ENCODE peak calls at places on chromosome 13, in four cellular contexts. One of them, this sample, is unnamed.

GRCh38 chr13:26007774-26008173 is 44.0 kb downstream of the SHISA2 start:
- DNase-seq in IMR-90: no peak
- DNase-seq in H9: no peak
- DNase-seq in H1: no peak
- DNase-seq in this sample: no peak

GRCh38 chr13:108033800-108034707 is 181.3 kb downstream of the LIG4 start:
- DNase-seq in IMR-90: no peak
- DNase-seq in H9: no peak
- DNase-seq in H1: no peak
- DNase-seq in this sample: no peak

GRCh38 chr13:110316196-110316595 is 9.1 kb downstream of the COL4A2 start:
- DNase-seq in IMR-90: no peak
- DNase-seq in H9: peak
- DNase-seq in H1: no peak
- DNase-seq in this sample: no peak

GRCh38 chr13:99589575-99589974 is 88.3 kb downstream of the TM9SF2 start:
- DNase-seq in IMR-90: no peak
- DNase-seq in H9: no peak
- DNase-seq in H1: no peak
- DNase-seq in this sample: no peak

GRCh38 chr13:74573654-74574053 is 439.4 kb upstream of the KLF12 start:
- DNase-seq in IMR-90: no peak
- DNase-seq in H9: peak
- DNase-seq in H1: peak
- DNase-seq in this sample: peak

GRCh38 chr13:77876176-77876575 is 42.5 kb downstream of the EDNRB start:
- DNase-seq in IMR-90: peak
- DNase-seq in H9: no peak
- DNase-seq in H1: no peak
- DNase-seq in this sample: no peak

GRCh38 chr13:110897024-110897423 is 17.8 kb downstream of the ANKRD10 start:
- DNase-seq in IMR-90: no peak
- DNase-seq in H9: no peak
- DNase-seq in H1: no peak
- DNase-seq in this sample: no peak

GRCh38 chr13:65473199-65473598 is 1756.9 kb downstream of the PCDH9 start:
- DNase-seq in IMR-90: no peak
- DNase-seq in H9: no peak
- DNase-seq in H1: no peak
- DNase-seq in this sample: no peak

GRCh38 chr13:110680852-110681251 is 25.1 kb downstream of the CARS2 start:
- DNase-seq in IMR-90: no peak
- DNase-seq in H9: peak
- DNase-seq in H1: peak
- DNase-seq in this sample: peak

GRCh38 chr13:79941752-79942151 is 399.2 kb downstream of the SPRY2 start:
- DNase-seq in IMR-90: no peak
- DNase-seq in H9: no peak
- DNase-seq in H1: no peak
- DNase-seq in this sample: no peak

GRCh38 chr13:49679244-49679643 is 12.0 kb downstream of the EBPL start:
- DNase-seq in IMR-90: peak
- DNase-seq in H9: no peak
- DNase-seq in H1: no peak
- DNase-seq in this sample: no peak

GRCh38 chr13:46565808-46566750 is 13.1 kb downstream of the LRCH1 start:
- DNase-seq in IMR-90: no peak
- DNase-seq in H9: no peak
- DNase-seq in H1: no peak
- DNase-seq in this sample: no peak

GRCh38 chr13:38872693-38873092 is 117.9 kb downstream of the STOML3 start:
- DNase-seq in IMR-90: peak
- DNase-seq in H9: peak
- DNase-seq in H1: peak
- DNase-seq in this sample: peak

GRCh38 chr13:80824231-80824630 is 483.3 kb upstream of the SPRY2 start:
- DNase-seq in IMR-90: no peak
- DNase-seq in H9: no peak
- DNase-seq in H1: no peak
- DNase-seq in this sample: no peak

GRCh38 chr13:54875111-54875510 is 1846.5 kb downstream of the OLFM4 start:
- DNase-seq in IMR-90: no peak
- DNase-seq in H9: no peak
- DNase-seq in H1: no peak
- DNase-seq in this sample: peak

GRCh38 chr13:97028441-97029299 is 34.4 kb upstream of the OXGR1 start:
- DNase-seq in IMR-90: peak
- DNase-seq in H9: peak
- DNase-seq in H1: peak
- DNase-seq in this sample: peak

GRCh38 chr13:97506511-97506910 is 72.5 kb downstream of the RAP2A start:
- DNase-seq in IMR-90: peak
- DNase-seq in H9: no peak
- DNase-seq in H1: no peak
- DNase-seq in this sample: no peak

GRCh38 chr13:27379694-27380596 is 44.5 kb upstream of the GTF3A start:
- DNase-seq in IMR-90: peak
- DNase-seq in H9: peak
- DNase-seq in H1: peak
- DNase-seq in this sample: peak

GRCh38 chr13:98879965-98880364 is 97.9 kb downstream of the DOCK9 start:
- DNase-seq in IMR-90: no peak
- DNase-seq in H9: no peak
- DNase-seq in H1: no peak
- DNase-seq in this sample: no peak

GRCh38 chr13:94233831-94234230 is 245.7 kb downstream of the DCT start:
- DNase-seq in IMR-90: no peak
- DNase-seq in H9: no peak
- DNase-seq in H1: no peak
- DNase-seq in this sample: no peak

GRCh38 chr13:93338906-93339305 is 112.3 kb downstream of the GPC6 start:
- DNase-seq in IMR-90: peak
- DNase-seq in H9: no peak
- DNase-seq in H1: no peak
- DNase-seq in this sample: no peak

GRCh38 chr13:53605306-53605705 is 576.7 kb downstream of the OLFM4 start:
- DNase-seq in IMR-90: no peak
- DNase-seq in H9: no peak
- DNase-seq in H1: no peak
- DNase-seq in this sample: no peak

GRCh38 chr13:36298535-36299068 is 988 bp upstream of the CCDC169 start:
- DNase-seq in IMR-90: no peak
- DNase-seq in H9: peak
- DNase-seq in H1: peak
- DNase-seq in this sample: peak

GRCh38 chr13:24511019-24511823 is 1.4 kb downstream of the PARP4 start:
- DNase-seq in IMR-90: peak
- DNase-seq in H9: peak
- DNase-seq in H1: no peak
- DNase-seq in this sample: peak

GRCh38 chr13:30865131-30866009 is 40.7 kb upstream of the MEDAG start:
- DNase-seq in IMR-90: peak
- DNase-seq in H9: peak
- DNase-seq in H1: peak
- DNase-seq in this sample: peak

GRCh38 chr13:33971305-33971819 is 153.4 kb downstream of the RFC3 start:
- DNase-seq in IMR-90: no peak
- DNase-seq in H9: no peak
- DNase-seq in H1: no peak
- DNase-seq in this sample: no peak

GRCh38 chr13:109785141-109785891 is 1.1 kb downstream of the IRS2 start:
- DNase-seq in IMR-90: peak
- DNase-seq in H9: peak
- DNase-seq in H1: peak
- DNase-seq in this sample: peak

GRCh38 chr13:74135306-74136088 is 1.3 kb upstream of the KLF12 start:
- DNase-seq in IMR-90: peak
- DNase-seq in H9: peak
- DNase-seq in H1: peak
- DNase-seq in this sample: peak

GRCh38 chr13:110497003-110497402 is 64.5 kb downstream of the RAB20 start:
- DNase-seq in IMR-90: no peak
- DNase-seq in H9: no peak
- DNase-seq in H1: no peak
- DNase-seq in this sample: no peak

GRCh38 chr13:29688193-29688592 is 92.7 kb upstream of the SLC7A1 start:
- DNase-seq in IMR-90: no peak
- DNase-seq in H9: no peak
- DNase-seq in H1: no peak
- DNase-seq in this sample: no peak

GRCh38 chr13:113761136-113761535 is 2.1 kb downstream of the TMEM255B start:
- DNase-seq in IMR-90: no peak
- DNase-seq in H9: no peak
- DNase-seq in H1: no peak
- DNase-seq in this sample: no peak
- H3K23ac ChIP-seq in IMR-90: no peak
- H3K23ac ChIP-seq in H9: no peak
- H3K23ac ChIP-seq in H1: no peak
- H3K23ac ChIP-seq in this sample: no peak

GRCh38 chr13:87168390-87168789 is 502.8 kb upstream of the SLITRK5 start:
- DNase-seq in IMR-90: no peak
- DNase-seq in H9: no peak
- DNase-seq in H1: no peak
- DNase-seq in this sample: no peak
- H4K5ac ChIP-seq in IMR-90: no peak
- H4K5ac ChIP-seq in H9: no peak
- H4K5ac ChIP-seq in H1: no peak
- H4K5ac ChIP-seq in this sample: no peak

GRCh38 chr13:44576396-44577235 is 486 bp upstream of the TSC22D1 start:
- DNase-seq in IMR-90: no peak
- DNase-seq in H9: no peak
- DNase-seq in H1: no peak
- DNase-seq in this sample: no peak

GRCh38 chr13:44575741-44576395 is at the start of gene TSC22D1:
- DNase-seq in IMR-90: peak
- DNase-seq in H9: peak
- DNase-seq in H1: peak
- DNase-seq in this sample: peak

GRCh38 chr13:44578064-44578394 is 1.9 kb upstream of the TSC22D1 start:
- DNase-seq in IMR-90: no peak
- DNase-seq in H9: no peak
- DNase-seq in H1: no peak
- DNase-seq in this sample: peak

GRCh38 chr13:44575035-44575434 is 1.1 kb downstream of the TSC22D1 start:
- DNase-seq in IMR-90: no peak
- DNase-seq in H9: no peak
- DNase-seq in H1: no peak
- DNase-seq in this sample: no peak

GRCh38 chr13:44577236-44578063 is 1.3 kb upstream of the TSC22D1 start:
- DNase-seq in IMR-90: peak
- DNase-seq in H9: peak
- DNase-seq in H1: peak
- DNase-seq in this sample: peak
- H3K23ac ChIP-seq in IMR-90: peak
- H3K23ac ChIP-seq in H9: no peak
- H3K23ac ChIP-seq in H1: no peak
- H3K23ac ChIP-seq in this sample: peak

DNA sequence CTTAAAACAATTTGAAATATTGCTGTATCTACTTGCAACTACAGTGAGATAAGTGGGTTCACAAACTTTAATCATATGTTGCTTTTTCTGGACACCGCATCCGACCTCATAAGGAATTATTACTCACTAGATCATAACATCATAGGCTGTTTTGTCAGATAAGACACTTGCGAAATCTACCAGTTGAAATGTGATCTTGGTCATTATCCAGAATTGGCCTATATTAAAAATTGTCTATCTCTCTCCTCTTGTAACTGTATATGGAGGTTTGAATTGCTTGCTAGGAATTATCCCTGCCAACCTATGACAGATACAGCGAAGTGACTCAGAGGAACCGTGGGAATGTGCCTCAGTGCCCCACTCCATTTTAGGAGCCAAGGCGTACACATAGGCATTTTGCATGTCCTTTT is 117.0 kb upstream of the POSTN start:
- DNase-seq in IMR-90: peak
- DNase-seq in H9: no peak
- DNase-seq in H1: no peak
- DNase-seq in this sample: no peak
- H4K5ac ChIP-seq in IMR-90: peak
- H4K5ac ChIP-seq in H9: no peak
- H4K5ac ChIP-seq in H1: no peak
- H4K5ac ChIP-seq in this sample: no peak

GRCh38 chr13:21747456-21747855 is 76.6 kb downstream of the FGF9 start:
- DNase-seq in IMR-90: no peak
- DNase-seq in H9: no peak
- DNase-seq in H1: no peak
- DNase-seq in this sample: peak
- H3K23ac ChIP-seq in IMR-90: no peak
- H3K23ac ChIP-seq in H9: no peak
- H3K23ac ChIP-seq in H1: no peak
- H3K23ac ChIP-seq in this sample: no peak

DNA sequence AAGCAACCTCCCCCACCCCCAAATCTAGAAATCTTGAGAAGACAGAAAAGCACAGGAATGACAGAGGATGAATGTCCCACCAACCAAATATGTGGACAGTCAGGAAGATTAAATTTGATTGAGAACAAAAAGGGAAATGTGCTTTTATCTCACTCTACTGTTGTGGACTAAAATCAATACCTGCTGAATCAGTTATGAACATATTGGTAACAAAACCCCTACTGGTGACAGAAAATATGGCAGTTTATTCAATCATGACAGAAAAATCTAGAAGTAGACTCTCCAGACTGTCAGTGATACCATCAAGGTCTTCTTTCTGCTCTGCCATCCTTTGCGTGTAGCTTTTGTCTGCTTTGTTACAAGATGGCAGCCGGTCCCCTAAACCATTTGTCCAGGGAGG is 35.2 kb downstream of the FAM216B start:
- DNase-seq in IMR-90: no peak
- DNase-seq in H9: no peak
- DNase-seq in H1: no peak
- DNase-seq in this sample: no peak
- H4K5ac ChIP-seq in IMR-90: peak
- H4K5ac ChIP-seq in H9: no peak
- H4K5ac ChIP-seq in H1: no peak
- H4K5ac ChIP-seq in this sample: no peak

DNA sequence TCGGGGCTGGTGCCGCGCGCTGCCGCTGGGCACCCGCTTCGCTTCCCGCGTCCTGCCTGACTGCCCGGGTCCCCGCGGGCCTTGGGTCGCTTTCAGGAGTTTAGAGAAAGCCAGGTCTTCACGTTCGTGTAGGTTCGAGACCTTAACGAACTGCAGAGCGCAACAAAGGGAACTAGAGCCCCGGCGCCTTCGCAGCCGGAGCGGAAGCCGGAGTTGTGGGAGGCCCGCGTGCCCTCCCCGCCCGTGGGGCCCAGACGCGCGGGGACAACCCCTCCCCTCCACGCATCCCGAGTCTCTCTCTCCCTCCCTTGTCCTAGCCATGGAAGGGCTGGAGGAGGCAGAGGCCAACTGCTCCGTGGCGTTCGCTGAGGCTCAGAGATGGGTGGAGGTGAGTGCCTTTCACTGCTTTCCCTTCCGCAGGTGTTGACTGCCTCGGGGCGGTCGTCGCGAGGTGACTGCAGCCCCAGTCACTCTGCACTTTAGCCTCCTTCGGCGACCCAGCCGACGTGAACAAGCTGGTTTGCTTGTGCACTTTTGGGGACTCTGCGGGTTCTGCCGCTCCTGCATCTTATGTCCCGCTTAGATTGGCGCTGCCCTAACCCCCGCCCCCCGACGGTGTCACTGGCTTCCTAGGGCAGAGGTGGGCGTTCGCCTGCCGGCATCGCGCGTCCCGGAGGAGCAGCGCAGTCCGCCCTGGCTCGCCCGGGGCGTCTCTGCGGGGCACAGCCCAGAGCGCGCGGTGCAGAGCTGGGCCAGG is 387 bp downstream of the LMO7 start:
- DNase-seq in IMR-90: peak
- DNase-seq in H9: peak
- DNase-seq in H1: peak
- DNase-seq in this sample: peak
- H3K23ac ChIP-seq in IMR-90: peak
- H3K23ac ChIP-seq in H9: no peak
- H3K23ac ChIP-seq in H1: no peak
- H3K23ac ChIP-seq in this sample: peak